ENCODE peak calls at places on chromosomes 16 and 17, in four cellular contexts. H, D, E and K are unnamed samples.

GRCh38 chr17:69860142-69860680 is 214.8 kb upstream of the KCNJ16 start:
- DNase-seq in H (no peak), D (no peak), E (no peak), K (no peak)

GRCh38 chr16:14063618-14064581 is 7.2 kb upstream of the MRTFB start:
- DNase-seq in H (no peak), D (no peak), E (no peak), K (no peak)

GRCh38 chr17:50690887-50691549 is 16.7 kb downstream of the ANKRD40 start:
- DNase-seq in D (no peak), H (no peak), E (no peak), K (no peak)

GRCh38 chr17:49935526-49936210 is 33.3 kb upstream of the DLX4 start:
- DNase-seq in D (no peak), E (no peak), H (no peak), K (no peak)

GRCh38 chr17:63774141-63774981 is at the start of gene DDX42:
- DNase-seq in E (peak), D (peak), H (peak), K (peak)

GRCh38 chr16:65769776-65770438 is 596.6 kb upstream of the CDH5 start:
- DNase-seq in D (no peak), H (no peak), E (no peak), K (no peak)

GRCh38 chr17:60345233-60345632 is 46.7 kb downstream of the USP32 start:
- DNase-seq in D (no peak), E (no peak), H (no peak), K (no peak)

GRCh38 chr17:56160395-56160889 is 7.2 kb downstream of the ANKFN1 start:
- DNase-seq in E (no peak), H (no peak), D (no peak), K (no peak)

GRCh38 chr16:66979011-66979717 is 9.2 kb upstream of the CES4A start:
- DNase-seq in D (no peak), E (no peak), H (no peak), K (no peak)

GRCh38 chr17:45103269-45103795 is 29.0 kb downstream of the PLCD3 start:
- DNase-seq in H (no peak), E (no peak), D (no peak), K (no peak)

GRCh38 chr16:21277927-21278706 is at the start of gene CRYM:
- DNase-seq in H (peak), E (no peak), D (peak), K (no peak)

GRCh38 chr16:23863511-23864422 is 28.0 kb downstream of the PRKCB start:
- DNase-seq in E (no peak), D (peak), H (peak), K (no peak)

GRCh38 chr16:20937736-20938135 is 37.2 kb downstream of the LYRM1 start:
- DNase-seq in H (no peak), D (no peak), E (no peak), K (no peak)

GRCh38 chr17:39597372-39598046 is 10.2 kb downstream of the NEUROD2 start:
- DNase-seq in H (no peak), E (no peak), D (no peak), K (no peak)

GRCh38 chr17:50289268-50289667 is 15.0 kb downstream of the TMEM92 start:
- DNase-seq in D (no peak), E (no peak), H (no peak), K (no peak)